ENCODE peak calls at places on chromosomes 7 and 10, in eight cellular contexts. M, S, I, W, Q, U, Y and X are unnamed samples.

GRCh38 chr10:32889631-32890212 is 68.3 kb downstream of the ITGB1 start:
- DNase-seq in M (no peak), Y (no peak), U (no peak), W (no peak), Q (no peak), I (no peak), S (no peak), X (no peak)

GRCh38 chr7:112887-113286 is 79.5 kb upstream of the FAM20C start:
- DNase-seq in W (no peak), Y (no peak), Q (no peak), M (no peak), U (no peak), I (no peak), S (no peak), X (no peak)

GRCh38 chr7:63028376-63029206 is 970.1 kb upstream of the ZNF722 start:
- DNase-seq in U (no peak), Y (no peak), Q (no peak), M (no peak), S (no peak), I (no peak), W (no peak), X (no peak)

GRCh38 chr7:43876976-43877745 is 7.8 kb upstream of the MRPS24 start:
- DNase-seq in Y (no peak), W (no peak), Q (no peak), U (no peak), I (no peak), S (no peak), M (no peak), X (no peak)

GRCh38 chr7:92634924-92635519 is 44.8 kb upstream of the FAM133B start:
- DNase-seq in U (peak; percentile 87), S (peak; percentile 65), M (no peak), W (no peak), I (peak; percentile 56), Y (no peak), Q (no peak), X (no peak)

GRCh38 chr10:4847580-4848020 is 21.6 kb downstream of the AKR1E2 start:
- DNase-seq in Y (peak; percentile 2), M (no peak), I (no peak), W (no peak), S (no peak), U (peak; percentile 56), Q (no peak), X (no peak)

GRCh38 chr10:31866118-31866670 is 62.4 kb downstream of the ARHGAP12 start:
- DNase-seq in I (no peak), W (no peak), M (no peak), Q (no peak), Y (no peak), U (peak; percentile 14), S (no peak), X (no peak)

GRCh38 chr10:48430402-48430993 is 124.0 kb downstream of the MAPK8 start:
- DNase-seq in Q (no peak), M (no peak), S (no peak), W (no peak), U (no peak), Y (no peak), I (no peak), X (no peak)

GRCh38 chr7:84642611-84643010 is 448.0 kb upstream of the SEMA3A start:
- DNase-seq in I (no peak), Q (no peak), S (no peak), U (no peak), Y (no peak), W (no peak), M (no peak), X (no peak)

GRCh38 chr7:128737867-128738390 is 1.2 kb upstream of the CALU start:
- DNase-seq in S (peak; percentile 40), W (no peak), U (peak; percentile 75), Y (no peak), Q (peak; percentile 11), I (peak; percentile 64), M (no peak), X (no peak)

GRCh38 chr10:7397049-7397448 is 13.8 kb downstream of the SFMBT2 start:
- DNase-seq in Y (no peak), U (peak; percentile 26), M (no peak), S (no peak), Q (no peak), W (no peak), I (no peak), X (no peak)

GRCh38 chr7:104106106-104106505 is 101.7 kb downstream of the ORC5 start:
- DNase-seq in U (peak; percentile 34), I (no peak), S (peak; percentile 40), M (no peak), Y (no peak), W (no peak), Q (no peak), X (no peak)

GRCh38 chr7:101172854-101173751 is 7.0 kb downstream of the NAT16 start:
- DNase-seq in W (no peak), Q (no peak), Y (peak; percentile 67), M (no peak), I (no peak), S (peak; percentile 80), U (peak; percentile 81), X (peak; percentile 90)

GRCh38 chr7:32427769-32428291 is 62.4 kb downstream of the LSM5 start:
- DNase-seq in U (peak; percentile 48), Y (peak; percentile 22), Q (peak; percentile 94), W (peak; percentile 39), I (no peak), S (no peak), M (peak; percentile 92), X (peak; percentile 81)

GRCh38 chr7:20562461-20562860 is 53.0 kb upstream of the ABCB5 start:
- DNase-seq in W (no peak), M (no peak), Y (no peak), Q (no peak), U (no peak), I (no peak), S (no peak), X (no peak)

GRCh38 chr7:151249034-151249731 is 689 bp upstream of the SMARCD3 start:
- DNase-seq in U (no peak), S (peak; percentile 48), W (no peak), M (no peak), Q (no peak), I (no peak), Y (peak; percentile 34), X (peak; percentile 63)

GRCh38 chr7:142807855-142808460 is 37.2 kb downstream of the PRSS2 start:
- DNase-seq in I (no peak), M (no peak), S (peak; percentile 88), Y (no peak), U (peak; percentile 87), W (no peak), Q (no peak), X (no peak)

GRCh38 chr10:102593074-102593803 is 51.0 kb upstream of the TRIM8 start:
- DNase-seq in M (no peak), U (peak; percentile 95), W (no peak), S (peak; percentile 42), I (no peak), Q (no peak), Y (no peak), X (no peak)

GRCh38 chr10:91672021-91672608 is 39.2 kb upstream of the PPP1R3C start:
- DNase-seq in I (no peak), S (no peak), W (no peak), Q (peak; percentile 64), Y (no peak), M (no peak), U (peak; percentile 86), X (no peak)

GRCh38 chr10:49384268-49384953 is 11.5 kb downstream of the DRGX start:
- DNase-seq in W (no peak), Q (no peak), S (no peak), U (no peak), M (no peak), I (no peak), Y (no peak), X (no peak)

GRCh38 chr7:32023353-32023752 is 46.9 kb downstream of the PDE1C start:
- DNase-seq in Q (no peak), S (no peak), M (no peak), Y (no peak), I (peak; percentile 38), U (no peak), W (no peak), X (no peak)

GRCh38 chr7:110071219-110071618 is 1019.7 kb upstream of the LRRN3 start:
- DNase-seq in Y (no peak), U (no peak), Q (no peak), W (no peak), S (no peak), I (no peak), M (no peak), X (no peak)

GRCh38 chr10:6237189-6237496 is 34.4 kb downstream of the PFKFB3 start:
- DNase-seq in Y (no peak), Q (no peak), I (no peak), M (no peak), W (no peak), U (no peak), S (no peak), X (no peak)

GRCh38 chr7:149625339-149625946 is 127.8 kb upstream of the ZNF746 start:
- DNase-seq in W (peak; percentile 43), M (no peak), Q (peak; percentile 75), Y (peak; percentile 67), I (no peak), U (peak; percentile 44), S (peak; percentile 52), X (peak; percentile 59)

GRCh38 chr7:129793506-129794310 is 159.1 kb downstream of the UBE2H start:
- DNase-seq in Y (no peak), I (no peak), S (no peak), M (no peak), W (no peak), U (no peak), Q (no peak), X (no peak)

GRCh38 chr10:98536551-98536950 is 89.8 kb upstream of the HPS1 start:
- DNase-seq in I (no peak), Y (peak; percentile 47), S (no peak), M (no peak), Q (no peak), W (no peak), U (peak; percentile 58), X (no peak)

GRCh38 chr10:69508738-69509340 is 57.6 kb downstream of the TSPAN15 start:
- DNase-seq in U (no peak), M (no peak), Q (no peak), I (no peak), S (no peak), Y (no peak), W (no peak), X (no peak)

GRCh38 chr10:112950714-112951348 is 784 bp downstream of the TCF7L2 start:
- DNase-seq in M (no peak), S (peak; percentile 49), W (no peak), Y (peak; percentile 13), Q (peak; percentile 65), U (peak; percentile 28), I (no peak), X (peak; percentile 39)